ENCODE peak calls at places on chromosomes 2 and 18, in five cellular contexts. T is AG04450, G is PC-9, V is heart right ventricle, B is kidney epithelial cell. Q is an unnamed sample.

GRCh38 chr2:209425082-209426071 is 1.5 kb downstream of the MAP2 start:
- DNase-seq in T (no peak), G (peak; percentile 54), V (peak; percentile 28), B (peak; percentile 18), Q (peak; percentile 44)

GRCh38 chr2:178188466-178188865 is 5.8 kb upstream of the OSBPL6 start:
- DNase-seq in T (no peak), G (no peak), V (no peak), B (no peak), Q (no peak)

GRCh38 chr2:55862269-55862668 is 61.3 kb downstream of the EFEMP1 start:
- DNase-seq in T (peak; percentile 95), G (peak; percentile 79), V (no peak), B (peak; percentile 70), Q (no peak)

GRCh38 chr2:191913796-191914195 is 66.9 kb upstream of the CAVIN2 start:
- DNase-seq in T (no peak), G (no peak), V (no peak), B (no peak), Q (no peak)

GRCh38 chr18:12606592-12607315 is 51.2 kb downstream of the SPIRE1 start:
- DNase-seq in T (peak; percentile 27), G (peak; percentile 95), V (no peak), B (peak; percentile 74), Q (no peak)

GRCh38 chr2:127400897-127401756 is 13.4 kb upstream of the MAP3K2 start:
- DNase-seq in T (no peak), G (peak; percentile 94), V (no peak), B (no peak), Q (peak; percentile 12)

GRCh38 chr18:21191596-21192307 is 50.3 kb upstream of the GREB1L start:
- DNase-seq in T (peak; percentile 30), G (no peak), V (peak; percentile 20), B (no peak), Q (no peak)

GRCh38 chr2:892401-892800 is 58.2 kb upstream of the SNTG2 start:
- DNase-seq in T (no peak), G (no peak), V (no peak), B (no peak), Q (no peak)

GRCh38 chr2:85744771-85745601 is 8.8 kb upstream of the ATOH8 start:
- DNase-seq in T (no peak), G (no peak), V (no peak), B (no peak), Q (no peak)

GRCh38 chr2:54551123-54551756 is 95.1 kb downstream of the SPTBN1 start:
- DNase-seq in T (no peak), G (peak; percentile 55), V (no peak), B (no peak), Q (no peak)

GRCh38 chr2:42169869-42170465 is 814 bp downstream of the EML4 start:
- DNase-seq in T (no peak), G (no peak), V (no peak), B (no peak), Q (peak; percentile 61)

GRCh38 chr2:75788154-75788553 is 77.4 kb upstream of the GCFC2 start:
- DNase-seq in T (no peak), G (no peak), V (no peak), B (no peak), Q (no peak)

GRCh38 chr2:165778653-165779451 is 15.2 kb downstream of the GALNT3 start:
- DNase-seq in T (no peak), G (no peak), V (no peak), B (no peak), Q (peak; percentile 15)

GRCh38 chr2:231355802-231356473 is 39.6 kb upstream of the B3GNT7 start:
- DNase-seq in T (no peak), G (no peak), V (no peak), B (no peak), Q (no peak)

GRCh38 chr2:52695731-52696130 is 1071.9 kb upstream of the CHAC2 start:
- DNase-seq in T (no peak), G (peak; percentile 15), V (no peak), B (no peak), Q (no peak)

GRCh38 chr2:70580352-70580751 is 26.7 kb upstream of the TGFA start:
- DNase-seq in T (no peak), G (no peak), V (no peak), B (no peak), Q (no peak)

GRCh38 chr2:165793161-165793778 is 777 bp downstream of the GALNT3 start:
- DNase-seq in T (no peak), G (peak; percentile 85), V (peak; percentile 2), B (no peak), Q (peak; percentile 39)

GRCh38 chr2:218381916-218382366 is at the start of gene SLC11A1:
- DNase-seq in T (no peak), G (no peak), V (peak; percentile 41), B (no peak), Q (no peak)

GRCh38 chr2:23624378-23624777 is 239.4 kb downstream of the KLHL29 start:
- DNase-seq in T (no peak), G (no peak), V (no peak), B (no peak), Q (no peak)

GRCh38 chr18:23071285-23071684 is 64.0 kb upstream of the CABLES1 start:
- DNase-seq in T (no peak), G (no peak), V (peak; percentile 25), B (no peak), Q (peak; percentile 77)

GRCh38 chr18:36095936-36096519 is 28.7 kb upstream of the RPRD1A start:
- DNase-seq in T (peak; percentile 54), G (peak; percentile 51), V (no peak), B (peak; percentile 23), Q (peak; percentile 47)

GRCh38 chr2:86054539-86055082 is 51.1 kb downstream of the POLR1A start:
- DNase-seq in T (no peak), G (no peak), V (no peak), B (no peak), Q (no peak)

GRCh38 chr2:151239624-151240023 is 22.0 kb downstream of the RBM43 start:
- DNase-seq in T (no peak), G (no peak), V (no peak), B (no peak), Q (no peak)

GRCh38 chr2:3300224-3300623 is 77.4 kb downstream of the EIPR1 start:
- DNase-seq in T (no peak), G (no peak), V (no peak), B (no peak), Q (no peak)

GRCh38 chr2:102200539-102200938 is 13.7 kb downstream of the IL1RL2 start:
- DNase-seq in T (no peak), G (no peak), V (no peak), B (no peak), Q (no peak)

GRCh38 chr2:20019747-20020146 is 7.3 kb upstream of the MATN3 start:
- DNase-seq in T (no peak), G (no peak), V (no peak), B (no peak), Q (no peak)

DNA sequence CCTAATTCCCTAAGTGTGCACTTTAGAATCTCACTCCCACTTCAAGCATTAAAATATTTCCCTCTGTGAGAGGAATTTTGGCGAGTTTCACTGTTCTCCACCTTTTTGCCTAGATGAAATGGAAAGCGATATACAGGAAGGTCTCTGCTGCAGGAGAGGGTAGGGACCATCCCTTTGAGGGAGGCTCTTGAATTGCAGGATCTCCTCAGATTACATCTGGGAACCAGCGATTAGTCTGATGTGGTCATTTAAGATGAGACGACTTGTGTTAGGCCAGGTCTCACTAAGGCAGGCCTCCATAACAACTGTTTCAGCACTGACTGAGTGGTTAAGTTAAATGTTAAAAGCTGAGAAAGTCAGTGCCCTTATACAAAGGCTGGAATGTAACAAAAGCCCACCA is 74.6 kb downstream of the ARL6IP6 start:
- DNase-seq in T (no peak), G (no peak), V (no peak), B (no peak), Q (no peak)
- TF ChIP-seq CTCF in T (no peak), G (no peak), V (no peak), B (no peak), Q (no peak)

DNA sequence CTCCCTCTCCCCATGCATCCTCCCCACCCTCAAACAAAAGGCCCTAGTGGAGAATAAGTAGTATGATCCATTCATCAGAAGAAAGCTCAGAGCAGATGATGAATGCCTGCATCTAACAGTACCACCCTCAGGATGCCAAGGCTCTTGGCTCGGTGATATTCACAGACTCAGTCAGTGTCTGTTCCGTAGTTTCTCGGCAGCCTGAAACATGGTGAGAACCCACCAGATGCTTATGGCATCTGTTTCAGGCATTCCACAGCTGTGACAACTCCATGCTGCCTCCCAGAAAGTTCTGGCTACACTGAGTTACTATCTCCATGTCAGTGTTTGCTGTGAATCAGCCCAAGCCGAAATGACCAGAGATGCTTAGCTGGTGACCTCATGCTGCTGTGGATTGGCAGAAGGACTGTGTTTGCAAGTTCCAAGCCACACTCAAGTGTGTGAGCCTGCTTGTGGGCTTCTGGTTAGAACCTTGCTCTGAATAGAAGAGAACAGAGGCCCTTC is 83.9 kb downstream of the WDSUB1 start:
- DNase-seq in T (peak; percentile 98), G (no peak), V (peak; percentile 61), B (peak; percentile 93), Q (no peak)
- TF ChIP-seq CTCF in T (no peak), G (no peak), V (no peak), B (no peak), Q (no peak)

GRCh38 chr18:1394426-1394825 is 489.8 kb downstream of the ADCYAP1 start:
- DNase-seq in T (no peak), G (peak; percentile 52), V (no peak), B (no peak), Q (no peak)
- TF ChIP-seq CTCF in T (no peak), G (no peak), V (no peak), B (no peak), Q (no peak)

DNA sequence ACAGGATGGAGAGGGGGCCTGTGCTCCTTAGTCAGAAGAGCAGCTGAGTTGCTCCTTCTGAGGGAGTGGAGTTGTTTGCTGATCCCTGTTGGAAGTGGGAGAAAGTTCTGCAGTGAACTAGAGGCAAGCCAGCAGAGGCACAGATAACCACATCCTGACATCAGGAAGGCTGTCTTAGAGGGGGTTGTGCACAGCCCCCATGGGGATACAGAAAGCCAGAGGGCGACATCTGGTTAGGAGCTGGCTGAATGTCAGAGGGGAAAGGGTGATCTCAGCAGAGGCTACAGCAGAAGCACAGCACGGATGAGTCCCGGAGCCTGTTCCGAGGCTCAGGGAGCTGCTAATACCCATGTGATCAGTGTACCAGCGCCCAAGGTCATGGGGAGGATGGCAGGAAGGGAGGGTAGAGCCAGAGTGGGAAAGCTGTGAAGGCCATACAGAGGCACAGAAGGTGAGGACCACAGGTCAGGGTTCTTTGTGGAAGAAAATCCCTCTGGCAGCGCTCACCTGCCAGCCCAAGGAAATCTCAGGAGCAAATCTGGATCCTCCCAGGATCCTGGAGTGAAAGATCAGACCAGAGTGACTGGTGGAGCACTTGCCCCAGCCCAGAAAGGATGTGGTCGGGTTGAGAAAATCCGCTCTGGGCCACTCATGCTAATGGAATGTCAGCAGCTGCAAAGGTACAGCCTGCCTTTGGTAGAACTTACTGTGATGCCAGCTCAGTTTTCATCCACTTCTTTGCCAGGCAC is 111.8 kb downstream of the STPG4 start:
- DNase-seq in T (peak; percentile 85), G (peak; percentile 99), V (peak; percentile 78), B (peak; percentile 88), Q (no peak)
- TF ChIP-seq CTCF in T (peak; percentile 6), G (peak; percentile 24), V (no peak), B (no peak), Q (no peak)

DNA sequence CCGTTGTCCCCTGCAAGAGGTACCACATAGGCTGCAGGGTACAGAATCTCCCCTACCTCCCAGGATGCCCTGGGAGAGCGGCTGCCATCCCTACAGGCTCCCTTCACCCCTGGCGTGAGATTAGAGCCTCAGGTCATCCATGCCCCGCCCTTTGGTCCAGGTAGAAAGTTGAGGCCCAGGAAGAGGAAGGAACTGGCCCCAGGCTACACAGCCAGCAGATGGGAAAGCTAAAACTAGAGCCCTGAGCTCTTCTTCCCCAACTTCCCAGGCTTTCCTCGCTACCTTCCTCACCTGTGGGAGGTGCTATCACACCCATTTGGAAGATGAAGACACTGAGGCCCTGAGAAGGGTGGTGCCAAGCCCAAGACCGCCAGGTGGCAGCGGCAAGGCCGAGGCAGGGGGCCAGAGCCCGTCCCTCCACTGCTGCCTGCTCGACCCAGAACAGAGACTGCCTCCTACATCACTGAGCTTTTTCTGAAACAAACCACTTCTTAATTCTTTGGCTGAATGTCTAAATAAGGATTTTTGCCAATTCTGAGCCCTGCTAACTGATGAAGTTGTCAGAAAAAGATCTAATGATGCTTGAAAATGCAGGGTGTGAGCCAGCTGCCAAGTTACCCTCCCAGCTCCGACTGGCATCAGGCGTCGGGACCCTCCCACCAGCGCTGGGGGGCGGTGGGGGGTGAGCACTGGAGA is 25.7 kb downstream of the CIB4 start:
- DNase-seq in T (no peak), G (no peak), V (no peak), B (no peak), Q (no peak)
- TF ChIP-seq CTCF in T (no peak), G (no peak), V (no peak), B (no peak), Q (no peak)

Q was measured in GM20000.